ENCODE peak calls at places on chromosomes 12 and 14, in ten cellular contexts. H, W, F, D, B, E, Y, G, I and Z are unnamed samples.

GRCh38 chr14:51328089-51328941 is 88.3 kb downstream of the TMX1 start:
- DNase-seq in B (peak), Y (no peak), G (no peak), F (no peak), D (no peak), E (no peak), W (no peak), I (no peak), H (peak), Z (peak)

GRCh38 chr12:94244165-94245133 is 96.1 kb downstream of the PLXNC1 start:
- DNase-seq in B (no peak), H (no peak), D (no peak), W (peak), G (no peak), E (no peak), Y (no peak), I (no peak), F (no peak), Z (no peak)

GRCh38 chr12:32964981-32965585 is 68.5 kb upstream of the PKP2 start:
- DNase-seq in W (no peak), F (no peak), D (no peak), E (no peak), H (no peak), B (no peak), I (no peak), G (no peak), Y (no peak), Z (no peak)

GRCh38 chr12:27436768-27437167 is 9.8 kb upstream of the SMCO2 start:
- DNase-seq in F (no peak), I (no peak), E (no peak), B (no peak), H (no peak), W (no peak), Y (no peak), D (no peak), G (no peak), Z (no peak)

GRCh38 chr12:3697311-3697870 is 55.5 kb downstream of the CRACR2A start:
- DNase-seq in W (no peak), H (peak), Y (no peak), B (peak), E (no peak), I (no peak), G (no peak), D (no peak), F (no peak), Z (no peak)

GRCh38 chr14:101195309-101195724 is 291.8 kb upstream of the RTL1 start:
- DNase-seq in Y (no peak), D (no peak), I (no peak), H (no peak), G (no peak), B (no peak), W (peak), F (no peak), E (peak), Z (no peak)

GRCh38 chr12:68479261-68479581 is 131.5 kb upstream of the RAP1B start:
- DNase-seq in I (no peak), W (no peak), G (no peak), D (no peak), E (no peak), Y (no peak), F (no peak), B (no peak), H (no peak), Z (no peak)

GRCh38 chr12:11710906-11711305 is 61.4 kb downstream of the ETV6 start:
- DNase-seq in H (no peak), D (no peak), W (no peak), E (no peak), I (no peak), F (no peak), G (no peak), B (no peak), Y (no peak), Z (no peak)

GRCh38 chr12:66131067-66131688 is 628 bp upstream of the LLPH start:
- DNase-seq in E (no peak), F (no peak), Y (peak), H (peak), W (no peak), D (no peak), G (no peak), B (no peak), I (no peak), Z (no peak)

GRCh38 chr12:123118397-123118945 is 32.4 kb downstream of the PITPNM2 start:
- DNase-seq in H (no peak), Y (no peak), B (no peak), F (no peak), D (no peak), W (no peak), I (no peak), E (no peak), G (no peak), Z (no peak)

GRCh38 chr14:58639842-58640484 is 2.2 kb downstream of the DACT1 start:
- DNase-seq in Y (peak), F (no peak), I (peak), B (peak), G (no peak), D (peak), W (no peak), E (no peak), H (peak), Z (peak)

GRCh38 chr14:68688872-68689371 is 103.9 kb downstream of the ZFP36L1 start:
- DNase-seq in D (peak), B (peak), H (peak), F (no peak), W (no peak), I (no peak), G (no peak), Y (no peak), E (no peak), Z (no peak)

GRCh38 chr14:32038876-32039275 is 38.2 kb upstream of the ARHGAP5 start:
- DNase-seq in G (no peak), I (peak), H (peak), F (no peak), E (no peak), B (peak), Y (no peak), D (no peak), W (no peak), Z (no peak)